ENCODE peak calls at places on chromosomes 12 and 14, in nine cellular contexts. P is KG1, E is NCI-H1105, Y is neuronal stem cell, X is GM19239, M is ascending aorta, K is islet precursor cell, W is bronchial epithelial cell, D is EL. J is an unnamed sample.

GRCh38 chr14:100604126-100604501 is 16.9 kb upstream of the BEGAIN start:
- DNase-seq in M (no peak), Y (no peak), D (no peak), P (no peak), E (no peak), W (no peak), K (no peak), X (no peak), J (no peak)

GRCh38 chr12:48279096-48279495 is 71.6 kb downstream of the ZNF641 start:
- DNase-seq in M (no peak), P (no peak), W (no peak), D (no peak), X (no peak), Y (no peak), E (no peak), K (peak), J (no peak)

GRCh38 chr14:56814468-56815074 is 4.3 kb upstream of the OTX2 start:
- DNase-seq in X (no peak), D (no peak), W (no peak), M (no peak), K (no peak), E (no peak), P (no peak), Y (no peak), J (no peak)

GRCh38 chr12:65892905-65893304 is 68.6 kb downstream of the HMGA2 start:
- DNase-seq in W (peak), Y (no peak), M (no peak), X (no peak), P (peak), E (no peak), D (peak), K (peak), J (no peak)

GRCh38 chr12:120584343-120585149 is 3.3 kb upstream of the POP5 start:
- DNase-seq in K (peak), Y (peak), D (peak), P (no peak), M (no peak), W (no peak), X (peak), E (peak), J (peak)

GRCh38 chr12:24595652-24596235 is 353.2 kb downstream of the BCAT1 start:
- DNase-seq in K (no peak), Y (no peak), D (no peak), M (no peak), X (no peak), P (no peak), E (no peak), W (no peak), J (no peak)

GRCh38 chr12:47004634-47005033 is 74.8 kb upstream of the PCED1B start:
- DNase-seq in X (no peak), E (no peak), Y (no peak), P (no peak), D (no peak), K (no peak), M (no peak), W (no peak), J (no peak)

GRCh38 chr12:96061864-96062453 is 26.6 kb upstream of the LTA4H start:
- DNase-seq in Y (peak), W (peak), M (no peak), X (peak), D (peak), K (peak), E (peak), P (peak), J (peak)

GRCh38 chr14:71720978-71721624 is 211.1 kb upstream of the RGS6 start:
- DNase-seq in W (peak), D (peak), M (no peak), X (peak), P (no peak), K (peak), E (peak), Y (peak), J (no peak)

GRCh38 chr12:49626836-49627235 is 3.5 kb downstream of the PRPF40B start:
- DNase-seq in M (no peak), D (no peak), P (no peak), W (no peak), K (peak), X (no peak), Y (no peak), E (no peak), J (no peak)

GRCh38 chr12:67640863-67641262 is 7.7 kb upstream of the DYRK2 start:
- DNase-seq in P (no peak), Y (no peak), X (no peak), K (no peak), D (no peak), W (no peak), M (no peak), E (no peak), J (no peak)

GRCh38 chr12:65813983-65814382 is 10.3 kb upstream of the HMGA2 start:
- DNase-seq in M (no peak), W (no peak), D (no peak), P (no peak), Y (no peak), X (no peak), K (no peak), E (no peak), J (no peak)